ENCODE peak calls at places on chromosomes 7 and 10, in seven cellular contexts. S is left cardiac atrium; H is AG08395; Y is midbrain; P is brain pericyte; Z is ureter; Q is activated CD8-positive, alpha-beta memory T cell treated with anti-CD3 and anti-CD28 coated beads for 24 hours. M is an unnamed sample.

GRCh38 chr10:117391436-117392205 is 16.4 kb upstream of the PDZD8 start:
- DNase-seq in S (peak), Z (peak), Y (no peak), H (peak), Q (no peak), P (no peak), M (peak)

GRCh38 chr10:59633063-59633462 is 76.6 kb downstream of the SLC16A9 start:
- DNase-seq in P (no peak), H (no peak), Q (no peak), Y (no peak), S (no peak), Z (no peak), M (no peak)

GRCh38 chr7:31129067-31129466 is 77.0 kb downstream of the ADCYAP1R1 start:
- DNase-seq in H (no peak), Y (no peak), S (no peak), P (no peak), Q (no peak), Z (no peak), M (no peak)

GRCh38 chr7:22631730-22632129 is 95.3 kb upstream of the IL6 start:
- DNase-seq in Y (no peak), P (no peak), Q (no peak), S (no peak), H (no peak), Z (no peak), M (no peak)

GRCh38 chr10:102660891-102661613 is 16.8 kb downstream of the TRIM8 start:
- DNase-seq in H (peak), Q (peak), P (no peak), S (peak), Z (peak), Y (peak), M (peak)

GRCh38 chr7:1289681-1290261 is 57.1 kb downstream of the UNCX start:
- DNase-seq in S (no peak), Q (no peak), Y (no peak), P (no peak), H (no peak), Z (no peak), M (no peak)

GRCh38 chr10:93680414-93681047 is 21.9 kb downstream of the FRA10AC1 start:
- DNase-seq in P (peak), H (peak), S (no peak), Q (no peak), Y (peak), Z (no peak), M (peak)

GRCh38 chr7:27631411-27631810 is 31.3 kb downstream of the HIBADH start:
- DNase-seq in Q (no peak), S (no peak), Y (no peak), H (no peak), Z (no peak), P (no peak), M (no peak)

GRCh38 chr10:103716206-103717160 is 138.9 kb downstream of the SH3PXD2A start:
- DNase-seq in Y (peak), Z (peak), S (no peak), P (no peak), Q (no peak), H (no peak), M (no peak)

GRCh38 chr7:116999316-116999715 is 46.0 kb downstream of the ST7 start:
- DNase-seq in P (peak), Z (no peak), H (no peak), Y (no peak), S (no peak), Q (no peak), M (no peak)

GRCh38 chr10:12503311-12503710 is 154.0 kb downstream of the CAMK1D start:
- DNase-seq in S (no peak), P (no peak), Y (no peak), H (no peak), Z (peak), Q (no peak), M (no peak)

GRCh38 chr7:117484988-117485655 is 5.3 kb downstream of the CFTR start:
- DNase-seq in S (no peak), H (no peak), Y (no peak), P (no peak), Z (no peak), Q (no peak), M (no peak)

GRCh38 chr7:109751241-109751640 is 1181.6 kb downstream of the DNAJB9 start:
- DNase-seq in H (peak), P (no peak), Y (no peak), Q (no peak), S (no peak), Z (no peak), M (no peak)

GRCh38 chr10:86652361-86653202 is 1.8 kb upstream of the OPN4 start:
- DNase-seq in P (no peak), H (no peak), Q (no peak), Z (no peak), Y (no peak), S (no peak), M (no peak)

GRCh38 chr10:133160813-133161471 is 923 bp downstream of the KNDC1 start:
- DNase-seq in H (no peak), S (no peak), Y (no peak), P (no peak), Z (no peak), Q (no peak), M (no peak)

GRCh38 chr10:124267911-124268549 is 150.7 kb downstream of the OAT start:
- DNase-seq in Q (no peak), P (no peak), Y (no peak), H (no peak), Z (no peak), S (no peak), M (no peak)

GRCh38 chr7:79952399-79952798 is 182.2 kb upstream of the GNAI1 start:
- DNase-seq in P (no peak), Q (no peak), H (no peak), Y (no peak), Z (no peak), S (no peak), M (no peak)

GRCh38 chr10:93219347-93219746 is 145.7 kb downstream of the CYP26A1 start:
- DNase-seq in Y (no peak), S (no peak), Q (no peak), H (no peak), P (no peak), Z (no peak), M (no peak)

GRCh38 chr7:29765392-29765979 is 40.8 kb upstream of the WIPF3 start:
- DNase-seq in Q (no peak), S (no peak), Y (no peak), Z (no peak), H (no peak), P (no peak), M (no peak)

GRCh38 chr10:42979181-42979580 is 97.7 kb upstream of the RET start:
- DNase-seq in H (no peak), P (no peak), Q (peak), S (peak), Z (no peak), Y (no peak), M (no peak)

GRCh38 chr7:75650062-75650461 is 88.7 kb downstream of the HIP1 start:
- DNase-seq in Q (no peak), S (peak), Y (no peak), H (no peak), Z (no peak), P (no peak), M (no peak)

GRCh38 chr10:87961314-87961713 is 97.9 kb downstream of the PTEN start:
- DNase-seq in Z (no peak), S (no peak), Y (no peak), H (peak), Q (no peak), P (no peak), M (peak)

GRCh38 chr10:71587941-71588573 is 131.5 kb downstream of the C10orf105 start:
- DNase-seq in Q (no peak), P (peak), S (no peak), Z (no peak), Y (no peak), H (no peak), M (no peak)

GRCh38 chr10:121627810-121628209 is 29.6 kb upstream of the FGFR2 start:
- DNase-seq in H (no peak), Q (no peak), Y (no peak), Z (peak), P (no peak), S (no peak), M (no peak)

GRCh38 chr10:133059571-133059970 is 28.2 kb upstream of the ADGRA1 start:
- DNase-seq in Y (no peak), P (no peak), S (no peak), Q (no peak), H (no peak), Z (no peak), M (no peak)

GRCh38 chr7:110442386-110442837 is 648.5 kb upstream of the LRRN3 start:
- DNase-seq in Y (no peak), S (peak), P (peak), Q (no peak), H (no peak), Z (no peak), M (no peak)

GRCh38 chr10:113930482-113931057 is 76.1 kb downstream of the NHLRC2 start:
- DNase-seq in Z (no peak), H (no peak), Q (no peak), P (no peak), S (no peak), Y (no peak), M (no peak)

GRCh38 chr7:128231677-128232076 is 9.4 kb upstream of the LEP start:
- DNase-seq in P (no peak), H (no peak), Y (no peak), Q (no peak), Z (no peak), S (no peak), M (no peak)

GRCh38 chr7:134289423-134289822 is 27.3 kb downstream of the SLC35B4 start:
- DNase-seq in H (peak), P (no peak), Z (no peak), Q (no peak), Y (peak), S (no peak), M (peak)

GRCh38 chr10:112915590-112916572 is 34.2 kb upstream of the TCF7L2 start:
- DNase-seq in Z (peak), Y (no peak), H (peak), S (no peak), P (no peak), Q (no peak), M (no peak)